ENCODE peak calls at places on chromosomes 16 and 17, in ten cellular contexts. D, O, N, F, K, Y, H, E, W and S are unnamed samples.

GRCh38 chr17:17269926-17270773 is 10.9 kb downstream of the COPS3 start:
- DNase-seq in O (peak; percentile 46), E (no peak), N (no peak), K (no peak), Y (no peak), W (peak; percentile 9), F (no peak), H (no peak), D (no peak), S (peak; percentile 25)

GRCh38 chr17:75102385-75102821 is 7.4 kb upstream of the ARMC7 start:
- DNase-seq in W (no peak), F (no peak), Y (no peak), D (no peak), N (no peak), H (no peak), E (no peak), K (no peak), O (no peak), S (no peak)

GRCh38 chr17:42472709-42473521 is 14.2 kb downstream of the ATP6V0A1 start:
- DNase-seq in K (peak; percentile 84), N (no peak), E (peak; percentile 72), W (no peak), O (peak; percentile 45), Y (peak; percentile 95), H (peak; percentile 70), D (peak; percentile 67), F (peak; percentile 95), S (no peak)

GRCh38 chr16:25135239-25135878 is 23.8 kb downstream of the LCMT1 start:
- DNase-seq in Y (peak; percentile 60), O (peak; percentile 64), K (no peak), H (peak; percentile 45), D (peak; percentile 32), F (peak; percentile 76), N (no peak), E (peak; percentile 24), W (no peak), S (no peak)

GRCh38 chr17:16171613-16172012 is 43.7 kb downstream of the NCOR1 start:
- DNase-seq in N (no peak), K (peak; percentile 3), O (peak; percentile 57), H (no peak), W (no peak), F (no peak), E (peak; percentile 8), D (no peak), Y (peak; percentile 51), S (no peak)

GRCh38 chr17:79842656-79843474 is 3.6 kb upstream of the CBX4 start:
- DNase-seq in E (no peak), O (no peak), D (no peak), F (peak; percentile 38), K (no peak), H (no peak), N (no peak), Y (peak; percentile 27), W (peak; percentile 16), S (peak; percentile 23)

GRCh38 chr17:67990909-67991308 is 5.4 kb downstream of the C17orf58 start:
- DNase-seq in Y (no peak), H (no peak), O (no peak), N (no peak), W (no peak), E (no peak), F (no peak), K (no peak), D (no peak), S (no peak)

GRCh38 chr17:78774456-78774855 is 7.6 kb downstream of the CYTH1 start:
- DNase-seq in W (peak; percentile 45), H (no peak), D (no peak), N (no peak), F (peak; percentile 35), Y (no peak), O (no peak), E (no peak), K (no peak), S (no peak)

GRCh38 chr17:7501729-7502128 is 17.6 kb downstream of the POLR2A start:
- DNase-seq in D (no peak), O (no peak), H (no peak), W (no peak), F (no peak), E (no peak), Y (no peak), K (no peak), N (no peak), S (no peak)

GRCh38 chr16:30953511-30954124 is 3.9 kb upstream of the SETD1A start:
- DNase-seq in F (peak; percentile 85), O (peak; percentile 86), D (peak; percentile 51), H (peak; percentile 26), Y (peak; percentile 80), N (peak; percentile 68), W (peak; percentile 67), E (peak; percentile 59), K (no peak), S (peak; percentile 67)

GRCh38 chr16:75250809-75251279 is 580 bp downstream of the BCAR1 start:
- DNase-seq in Y (no peak), F (peak; percentile 86), E (peak; percentile 79), K (no peak), D (peak; percentile 74), N (no peak), H (peak; percentile 46), W (no peak), O (no peak), S (no peak)

GRCh38 chr17:56806949-56807348 is 26.8 kb downstream of the C17orf67 start:
- DNase-seq in E (no peak), N (no peak), H (no peak), K (no peak), F (no peak), D (no peak), Y (no peak), W (no peak), O (no peak), S (no peak)

GRCh38 chr16:20695024-20695423 is 2.5 kb downstream of the ACSM1 start:
- DNase-seq in D (no peak), F (no peak), W (no peak), Y (no peak), N (no peak), E (no peak), O (no peak), K (no peak), H (no peak), S (no peak)

GRCh38 chr16:17339764-17340541 is 130.8 kb downstream of the XYLT1 start:
- DNase-seq in Y (no peak), W (no peak), E (peak; percentile 37), O (no peak), F (peak; percentile 69), K (no peak), N (no peak), D (no peak), H (no peak), S (no peak)

GRCh38 chr16:88560722-88561484 is 9.3 kb upstream of the ZC3H18 start:
- DNase-seq in D (no peak), H (no peak), Y (peak; percentile 29), W (no peak), E (no peak), F (peak; percentile 48), K (no peak), N (no peak), O (no peak), S (no peak)

GRCh38 chr17:41695954-41696720 is 7.5 kb downstream of the EIF1 start:
- DNase-seq in W (peak; percentile 84), K (no peak), E (peak; percentile 87), D (peak; percentile 87), N (peak; percentile 61), Y (peak; percentile 75), H (peak; percentile 87), O (peak; percentile 90), F (peak; percentile 90), S (peak; percentile 80)

GRCh38 chr16:16096161-16096857 is 127.0 kb downstream of the ABCC6 start:
- DNase-seq in W (no peak), O (no peak), D (peak; percentile 27), Y (peak; percentile 83), E (peak; percentile 68), N (no peak), H (peak; percentile 31), K (peak; percentile 79), F (peak; percentile 51), S (no peak)

GRCh38 chr17:15404116-15404730 is 62.8 kb upstream of the TEKT3 start:
- DNase-seq in H (no peak), O (no peak), D (no peak), Y (peak; percentile 28), N (no peak), E (peak; percentile 27), W (no peak), K (no peak), F (peak; percentile 53), S (no peak)

GRCh38 chr16:89646270-89646669 is 11.2 kb downstream of the CHMP1A start:
- DNase-seq in O (no peak), Y (no peak), N (no peak), D (no peak), W (no peak), E (no peak), F (no peak), K (no peak), H (no peak), S (no peak)

GRCh38 chr16:8948831-8949230 is 14.9 kb downstream of the USP7 start:
- DNase-seq in W (no peak), H (no peak), D (no peak), K (no peak), N (no peak), F (no peak), E (no peak), Y (no peak), O (no peak), S (no peak)

GRCh38 chr16:20263138-20263855 is 64.0 kb downstream of the GP2 start:
- DNase-seq in K (no peak), E (no peak), F (no peak), N (no peak), O (no peak), D (no peak), W (no peak), Y (no peak), H (no peak), S (no peak)

GRCh38 chr16:82753821-82754220 is 127.1 kb downstream of the CDH13 start:
- DNase-seq in W (no peak), O (no peak), F (peak; percentile 86), D (peak; percentile 37), E (peak; percentile 43), H (peak; percentile 43), K (no peak), Y (peak; percentile 44), N (no peak), S (no peak)

GRCh38 chr17:62134397-62134796 is 69.3 kb upstream of the MED13 start:
- DNase-seq in D (no peak), N (no peak), O (peak; percentile 40), W (no peak), E (peak; percentile 22), K (no peak), Y (peak; percentile 23), F (peak; percentile 22), H (no peak), S (no peak)

GRCh38 chr16:71956500-71956899 is 43.7 kb downstream of the PKD1L3 start:
- DNase-seq in D (no peak), K (no peak), E (no peak), H (no peak), F (no peak), O (no peak), N (no peak), Y (peak; percentile 37), W (no peak), S (no peak)

GRCh38 chr16:89241187-89242003 is 23.9 kb downstream of the ZNF778 start:
- DNase-seq in F (peak; percentile 87), D (peak; percentile 74), K (peak; percentile 43), O (peak; percentile 81), H (peak; percentile 72), W (peak; percentile 75), E (peak; percentile 78), N (peak; percentile 70), Y (peak; percentile 82), S (peak; percentile 73)

GRCh38 chr17:42697108-42697811 is 14.9 kb downstream of the CNTNAP1 start:
- DNase-seq in O (no peak), Y (no peak), W (no peak), F (no peak), N (no peak), K (no peak), H (no peak), D (no peak), E (no peak), S (no peak)

GRCh38 chr16:23668225-23668624 is 10.5 kb upstream of the PLK1 start:
- DNase-seq in O (no peak), N (no peak), W (no peak), F (no peak), E (no peak), K (no peak), Y (no peak), H (no peak), D (no peak), S (no peak)

GRCh38 chr16:84603115-84603816 is 14.6 kb downstream of the COTL1 start:
- DNase-seq in W (peak; percentile 60), D (peak; percentile 94), E (peak; percentile 94), K (peak; percentile 92), O (peak; percentile 85), F (peak; percentile 99), Y (peak; percentile 99), H (peak; percentile 95), N (peak; percentile 86), S (peak; percentile 57)